ENCODE peak calls at places on chromosome 1, in five cellular contexts. O, Q, N, W and X are unnamed samples.

GRCh38 chr1:22207605-22208264 is 64.8 kb upstream of the WNT4 start:
- DNase-seq in Q (no peak), W (no peak), O (no peak), N (no peak), X (no peak)

GRCh38 chr1:229624906-229625871 is 733 bp downstream of the TAF5L start:
- DNase-seq in Q (peak; percentile 66), W (no peak), N (no peak), O (peak; percentile 78), X (peak; percentile 66)

GRCh38 chr1:217029311-217030157 is 306.3 kb upstream of the ESRRG start:
- DNase-seq in N (no peak), W (no peak), O (no peak), Q (no peak), X (no peak)

GRCh38 chr1:33150522-33150921 is 31.3 kb downstream of the TRIM62 start:
- DNase-seq in Q (no peak), O (no peak), W (no peak), N (no peak), X (no peak)

GRCh38 chr1:209430107-209430506 is 153.4 kb upstream of the CAMK1G start:
- DNase-seq in Q (no peak), N (no peak), W (no peak), O (no peak), X (no peak)

GRCh38 chr1:102879439-102879993 is 228.8 kb downstream of the COL11A1 start:
- DNase-seq in W (no peak), Q (no peak), N (peak; percentile 74), O (no peak), X (no peak)

GRCh38 chr1:152745289-152745704 is 12.5 kb upstream of the KPRP start:
- DNase-seq in N (peak; percentile 22), O (no peak), Q (no peak), W (no peak), X (no peak)

GRCh38 chr1:2606806-2607680 is 20.5 kb downstream of the PRXL2B start:
- DNase-seq in Q (peak; percentile 43), W (no peak), N (no peak), O (no peak), X (no peak)

GRCh38 chr1:160951443-160952128 is 3.0 kb downstream of the ITLN2 start:
- DNase-seq in W (peak; percentile 54), O (peak; percentile 88), Q (peak; percentile 69), N (peak; percentile 36), X (peak; percentile 81)

GRCh38 chr1:87462894-87463293 is 134.2 kb downstream of the LMO4 start:
- DNase-seq in Q (no peak), O (no peak), W (no peak), N (no peak), X (no peak)